ENCODE peak calls at places on chromosomes 16 and 17, in six cellular contexts. I is T-helper 17 cell; F is activated CD4-positive, alpha-beta T cell treated with anti-CD3 and anti-CD28 coated beads for 48 hours; A is memory B cell; S is uterus; Q is cardiac septum. W is an unnamed sample.

GRCh38 chr17:60989846-60990245 is 312.2 kb downstream of the BCAS3 start:
- DNase-seq in I (no peak), F (no peak), A (no peak), S (no peak), Q (no peak), W (no peak)

GRCh38 chr17:29291163-29291752 is 2.7 kb downstream of the NUFIP2 start:
- DNase-seq in I (no peak), F (no peak), A (peak), S (no peak), Q (no peak), W (peak)

GRCh38 chr17:38469875-38470274 is 41.6 kb downstream of the ARHGAP23 start:
- DNase-seq in I (no peak), F (no peak), A (no peak), S (peak), Q (no peak), W (no peak)

GRCh38 chr16:22206847-22207714 is 1.0 kb downstream of the EEF2K start:
- DNase-seq in I (peak), F (peak), A (peak), S (peak), Q (peak), W (peak)

GRCh38 chr16:4578961-4579530 is 22.9 kb downstream of the C16orf96 start:
- DNase-seq in I (no peak), F (no peak), A (no peak), S (no peak), Q (no peak), W (no peak)

GRCh38 chr17:21243516-21244303 is 9.5 kb downstream of the NATD1 start:
- DNase-seq in I (no peak), F (no peak), A (no peak), S (no peak), Q (no peak), W (peak)

GRCh38 chr17:11284811-11285210 is 43.8 kb downstream of the SHISA6 start:
- DNase-seq in I (no peak), F (no peak), A (no peak), S (no peak), Q (no peak), W (no peak)

GRCh38 chr17:76271669-76272540 is 6.8 kb downstream of the UBALD2 start:
- DNase-seq in I (peak), F (peak), A (peak), S (no peak), Q (no peak), W (no peak)

GRCh38 chr16:88566158-88566557 is 4.0 kb upstream of the ZC3H18 start:
- DNase-seq in I (no peak), F (peak), A (no peak), S (no peak), Q (no peak), W (no peak)